ENCODE peak calls at places on chromosomes 3 and 15, in six cellular contexts. Q is spleen, C is ovary, F is breast epithelium, N is adrenal gland, I is transverse colon. P is an unnamed sample.

GRCh38 chr3:129013491-129013891 is 12.4 kb downstream of the EFCC1 start:
- DNase-seq in F (no peak), I (no peak), N (no peak), C (no peak), Q (no peak), P (no peak)

GRCh38 chr15:89358755-89359439 is 24.3 kb upstream of the POLG start:
- DNase-seq in N (peak; percentile 62), Q (peak; percentile 97), C (peak; percentile 53), I (peak; percentile 79), F (peak; percentile 45), P (no peak)

GRCh38 chr3:10413041-10413440 is 92.1 kb upstream of the SEC13 start:
- DNase-seq in C (no peak), Q (peak; percentile 55), F (no peak), N (no peak), I (no peak), P (no peak)

GRCh38 chr15:61051570-61052031 is 177.5 kb downstream of the RORA start:
- DNase-seq in C (peak; percentile 56), I (peak; percentile 32), N (peak; percentile 41), F (peak; percentile 34), Q (no peak), P (peak; percentile 91)

GRCh38 chr3:138923531-138923994 is 23.4 kb downstream of the FOXL2 start:
- DNase-seq in F (peak; percentile 74), C (peak; percentile 33), N (peak; percentile 81), Q (peak; percentile 91), I (peak; percentile 89), P (no peak)

GRCh38 chr15:39360417-39360816 is 220.5 kb upstream of the THBS1 start:
- DNase-seq in F (no peak), Q (no peak), I (no peak), N (no peak), C (no peak), P (no peak)

GRCh38 chr15:50425219-50425618 is 1.0 kb downstream of the USP8 start:
- DNase-seq in C (no peak), I (no peak), N (no peak), Q (no peak), F (no peak), P (no peak)

GRCh38 chr15:101807345-101807945 is 4.1 kb downstream of the OR4F6 start:
- DNase-seq in Q (no peak), C (no peak), F (no peak), I (no peak), N (no peak), P (no peak)

GRCh38 chr3:13080591-13080990 is 7.4 kb upstream of the IQSEC1 start:
- DNase-seq in F (no peak), N (no peak), Q (no peak), I (no peak), C (no peak), P (no peak)

DNA sequence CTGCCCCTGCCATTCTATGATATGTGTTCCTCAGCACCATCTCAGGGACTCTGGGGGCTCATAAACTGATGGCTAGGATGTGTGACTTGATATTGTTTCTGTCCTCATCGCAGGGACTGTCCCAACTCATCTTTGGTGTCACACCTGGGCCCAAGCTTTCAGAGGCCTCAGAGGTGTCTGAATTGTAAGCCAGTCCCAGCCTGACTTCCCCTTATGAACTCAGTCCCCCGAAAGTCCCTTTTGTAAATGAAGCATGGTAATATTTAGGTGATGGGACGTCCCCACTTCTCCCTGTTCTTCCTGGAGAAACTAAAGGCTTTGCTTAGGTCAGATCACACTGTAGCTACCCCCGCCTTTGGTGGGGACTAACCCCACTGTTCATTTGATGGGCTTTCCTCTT is 142.4 kb upstream of the TLE3 start:
- DNase-seq in F (no peak), C (no peak), Q (peak; percentile 73), I (no peak), N (no peak), P (no peak)
- H3K4me3 ChIP-seq in F (no peak overlapping the region), C (no peak overlapping the region), Q (no peak overlapping the region), I (no peak overlapping the region), N (no peak overlapping the region), P (no peak overlapping the region)

DNA sequence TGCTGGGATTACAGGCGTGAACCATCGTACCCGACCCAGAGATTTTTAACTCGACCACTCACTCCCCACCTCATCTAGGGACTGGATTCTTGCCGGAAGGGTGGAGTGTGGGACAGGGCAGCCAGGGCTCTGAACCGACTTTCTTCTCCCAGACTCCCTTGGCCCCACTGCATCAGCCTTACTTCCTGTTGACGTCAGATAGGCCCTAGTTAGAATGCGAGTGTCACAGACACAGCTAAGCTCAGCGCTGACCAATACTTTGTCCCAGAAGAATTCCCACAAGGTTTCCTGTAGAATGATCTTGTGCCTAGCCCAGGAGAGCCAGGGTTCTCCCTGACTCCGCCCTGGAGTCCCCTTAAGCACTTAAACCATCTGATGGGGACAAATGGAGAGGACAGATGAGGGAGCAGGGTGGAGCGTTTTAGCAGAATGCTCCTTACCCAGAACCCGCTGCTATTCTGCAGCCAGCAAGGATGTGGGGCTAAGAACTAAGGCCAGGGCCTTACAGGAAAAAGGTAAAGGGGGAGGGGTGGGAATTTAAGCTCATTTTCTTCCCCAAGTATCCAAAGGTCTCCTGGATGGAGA is 5.8 kb upstream of the TUSC2 start:
- DNase-seq in I (no peak), F (no peak), C (no peak), N (no peak), Q (no peak), P (no peak)
- TF ChIP-seq POLR2A in I (no peak), F (no peak), C (no peak), N (peak; percentile 10), Q (no peak), P (no peak)

DNA sequence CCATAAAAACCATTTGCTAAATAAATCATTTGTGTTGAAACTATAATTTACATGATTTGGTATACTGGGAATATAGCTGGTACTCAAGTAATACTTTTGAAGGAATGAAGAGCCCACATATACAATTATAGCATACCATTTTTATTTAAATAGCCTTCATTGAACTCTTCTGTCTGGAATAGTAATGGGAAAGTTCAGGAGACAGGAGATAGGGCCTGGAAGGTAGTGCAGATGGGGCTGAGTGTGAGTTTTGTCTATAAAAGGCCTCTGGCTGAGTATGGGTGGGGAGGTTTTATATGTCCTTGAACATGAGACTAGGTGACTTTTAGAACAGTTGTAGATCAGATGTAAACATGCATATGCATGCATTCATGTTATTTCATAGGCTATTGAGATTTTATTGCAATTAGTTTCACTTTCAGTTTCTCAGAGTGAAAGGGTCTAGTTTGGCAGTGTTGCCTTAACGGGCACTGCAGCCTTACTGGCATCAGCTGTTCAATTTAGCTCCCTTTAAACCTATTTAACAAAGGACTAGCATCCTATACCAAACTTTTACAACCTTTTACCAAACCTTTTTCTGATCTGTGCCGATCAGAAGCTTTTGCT is 27.2 kb downstream of the CGGBP1 start:
- DNase-seq in C (no peak), I (no peak), F (no peak), Q (no peak), N (no peak), P (no peak)
- H3K4me3 ChIP-seq in C (peak overlapping the region; percentile 29), I (peak overlapping the region; percentile 11), F (peak overlapping the region; percentile 25), Q (peak overlapping the region; percentile 35), N (no peak overlapping the region), P (peak overlapping the region; percentile 33)

DNA sequence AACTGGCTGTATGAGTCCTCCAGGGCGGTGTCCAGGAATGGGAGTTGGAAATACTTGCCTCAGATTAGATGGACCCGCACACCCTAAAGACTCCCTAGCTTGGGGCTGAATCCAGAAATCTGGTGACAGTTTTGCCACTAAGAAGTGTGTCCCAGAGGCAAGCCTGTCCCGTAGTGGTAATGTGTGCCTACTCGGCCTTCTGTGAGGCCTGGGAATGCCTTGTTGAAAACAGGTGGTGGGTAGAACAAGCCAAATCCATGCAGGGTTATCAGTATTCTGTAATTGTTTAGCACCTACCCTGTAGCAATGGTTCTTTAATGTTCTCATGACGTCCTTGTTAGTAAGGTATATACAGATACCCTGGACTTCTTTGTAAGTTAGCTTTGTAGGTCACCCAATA is 1.6 kb downstream of the C3orf52 start:
- DNase-seq in Q (no peak), N (no peak), C (no peak), F (no peak), I (no peak), P (no peak)
- TF ChIP-seq POLR2A in Q (no peak), N (no peak), C (no peak), F (no peak), I (no peak), P (no peak)

GRCh38 chr3:44400771-44401170 is 62.2 kb downstream of the TCAIM start:
- DNase-seq in Q (no peak), I (no peak), N (no peak), C (no peak), F (no peak), P (no peak)

GRCh38 chr3:44396200-44397171 is 57.9 kb downstream of the TCAIM start:
- DNase-seq in Q (no peak), I (no peak), N (no peak), C (peak; percentile 23), F (no peak), P (no peak)

GRCh38 chr3:44392489-44392888 is 53.9 kb downstream of the TCAIM start:
- DNase-seq in N (no peak), F (no peak), Q (no peak), C (no peak), I (no peak), P (no peak)

GRCh38 chr3:44398853-44399252 is 60.3 kb downstream of the TCAIM start:
- DNase-seq in F (no peak), I (no peak), Q (no peak), N (no peak), C (no peak), P (no peak)

DNA sequence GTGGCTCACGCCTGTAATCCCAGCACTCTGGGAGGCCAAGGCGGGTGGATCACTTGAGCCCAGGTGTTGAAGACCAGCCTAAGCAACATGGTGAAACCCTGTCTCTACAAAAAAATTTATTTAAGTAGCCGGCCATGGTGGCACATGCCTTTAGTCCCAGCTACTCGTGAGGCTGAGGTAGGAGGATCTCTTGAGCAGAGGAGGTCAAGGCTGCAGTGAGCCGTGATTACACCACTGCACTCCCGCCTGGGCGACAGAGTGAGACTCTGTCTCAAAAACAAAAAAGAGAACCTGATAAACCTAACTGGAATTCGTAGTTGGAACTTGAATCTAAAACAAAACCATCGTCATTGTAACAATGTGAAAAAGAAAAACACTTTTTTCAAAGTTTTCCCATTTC is 57.1 kb downstream of the TCAIM start:
- DNase-seq in C (peak; percentile 64), N (no peak), Q (no peak), I (no peak), F (no peak), P (no peak)
- H3K4me3 ChIP-seq in C (no peak overlapping the region), N (no peak overlapping the region), Q (no peak overlapping the region), I (no peak overlapping the region), F (no peak overlapping the region), P (no peak overlapping the region)

GRCh38 chr3:47163990-47164848 is at the start of gene SETD2:
- DNase-seq in Q (peak; percentile 98), F (peak; percentile 87), N (peak; percentile 98), I (peak; percentile 94), C (peak; percentile 94), P (peak; percentile 98)
- TF ChIP-seq POLR2A in Q (peak; percentile 37), F (no peak), N (no peak), I (peak; percentile 63), C (peak; percentile 42), P (peak; percentile 13)

GRCh38 chr3:108090701-108091497 is at the start of gene CD47:
- DNase-seq in Q (peak; percentile 100), I (peak; percentile 96), N (peak; percentile 95), F (peak; percentile 91), C (peak; percentile 92), P (peak; percentile 97)

GRCh38 chr3:108092556-108092955 is 1.7 kb upstream of the CD47 start:
- DNase-seq in I (no peak), C (no peak), Q (no peak), F (no peak), N (no peak), P (no peak)

GRCh38 chr3:108090066-108090700 is 648 bp downstream of the CD47 start:
- DNase-seq in I (peak; percentile 29), N (peak; percentile 38), F (no peak), Q (no peak), C (no peak), P (no peak)

GRCh38 chr3:108093021-108093420 is 2.2 kb upstream of the CD47 start:
- DNase-seq in N (no peak), C (no peak), F (no peak), I (no peak), Q (no peak), P (no peak)

GRCh38 chr3:108091498-108092259 is 848 bp upstream of the CD47 start:
- DNase-seq in N (no peak), C (no peak), F (no peak), I (peak; percentile 19), Q (no peak), P (no peak)
- H3K4me3 ChIP-seq in N (peak overlapping the region; percentile 43), C (peak overlapping the region; percentile 90), F (peak overlapping the region; percentile 97), I (peak overlapping the region; percentile 99), Q (peak overlapping the region; percentile 89), P (peak overlapping the region; percentile 97)